ENCODE peak calls at places on chromosomes 6 and 20, in seven cellular contexts. Z, N, O, R, A, E and B are unnamed samples.

GRCh38 chr6:143271024-143271423 is 179.5 kb downstream of the ADAT2 start:
- DNase-seq in Z (no peak), N (no peak), O (peak), R (peak), A (peak), E (peak), B (no peak)

GRCh38 chr6:26155066-26155925 is 68.1 kb downstream of the HFE start:
- DNase-seq in Z (peak), N (no peak), O (no peak), R (peak), A (peak), E (no peak), B (peak)

GRCh38 chr6:37051138-37052026 is 45.9 kb downstream of the FGD2 start:
- DNase-seq in Z (peak), N (peak), O (peak), R (peak), A (peak), E (no peak), B (peak)

GRCh38 chr6:132673376-132674094 is 14.6 kb upstream of the TAAR1 start:
- DNase-seq in Z (no peak), N (peak), O (no peak), R (no peak), A (no peak), E (no peak), B (peak)

GRCh38 chr20:43722153-43722505 is 4.7 kb downstream of the GTSF1L start:
- DNase-seq in Z (no peak), N (no peak), O (no peak), R (no peak), A (no peak), E (no peak), B (no peak)

GRCh38 chr6:31293343-31293742 is 21.5 kb upstream of the HLA-C start:
- DNase-seq in Z (no peak), N (no peak), O (peak), R (peak), A (peak), E (no peak), B (no peak)

GRCh38 chr6:168156742-168157265 is 77.8 kb upstream of the FRMD1 start:
- DNase-seq in Z (no peak), N (no peak), O (no peak), R (no peak), A (no peak), E (no peak), B (no peak)

GRCh38 chr6:26315274-26315673 is 49.7 kb upstream of the BTN3A2 start:
- DNase-seq in Z (no peak), N (no peak), O (no peak), R (no peak), A (no peak), E (no peak), B (no peak)

GRCh38 chr6:30259140-30260035 is 46.2 kb upstream of the TRIM26 start:
- DNase-seq in Z (peak), N (peak), O (peak), R (peak), A (peak), E (peak), B (peak)

GRCh38 chr6:83592770-83593394 is 80.5 kb downstream of the PRSS35 start:
- DNase-seq in Z (no peak), N (no peak), O (peak), R (no peak), A (peak), E (no peak), B (peak)

GRCh38 chr6:148954934-148955915 is 208.4 kb downstream of the UST start:
- DNase-seq in Z (no peak), N (no peak), O (no peak), R (no peak), A (no peak), E (no peak), B (no peak)

GRCh38 chr6:136751478-136751956 is 40.8 kb downstream of the MAP3K5 start:
- DNase-seq in Z (no peak), N (no peak), O (no peak), R (no peak), A (no peak), E (peak), B (no peak)

GRCh38 chr6:47106721-47107197 is 64.6 kb upstream of the ADGRF1 start:
- DNase-seq in Z (no peak), N (no peak), O (no peak), R (no peak), A (peak), E (no peak), B (no peak)

GRCh38 chr6:6379573-6379972 is 59.1 kb upstream of the F13A1 start:
- DNase-seq in Z (no peak), N (no peak), O (no peak), R (peak), A (no peak), E (no peak), B (no peak)

GRCh38 chr20:14337400-14338171 is at the start of gene FLRT3:
- DNase-seq in Z (peak), N (peak), O (peak), R (peak), A (peak), E (peak), B (peak)

GRCh38 chr20:61299088-61299487 is 47.0 kb downstream of the CDH4 start:
- DNase-seq in Z (no peak), N (no peak), O (no peak), R (no peak), A (no peak), E (no peak), B (no peak)

GRCh38 chr6:154736613-154737259 is 3.5 kb downstream of the SCAF8 start:
- DNase-seq in Z (no peak), N (no peak), O (no peak), R (no peak), A (no peak), E (no peak), B (no peak)

GRCh38 chr6:161274488-161274858 is 612 bp upstream of the AGPAT4 start:
- DNase-seq in Z (no peak), N (no peak), O (no peak), R (no peak), A (no peak), E (no peak), B (no peak)

GRCh38 chr6:158257425-158257759 is 54.9 kb upstream of the TULP4 start:
- DNase-seq in Z (no peak), N (no peak), O (no peak), R (no peak), A (no peak), E (no peak), B (no peak)

GRCh38 chr6:134238960-134239795 is 78.7 kb downstream of the SGK1 start:
- DNase-seq in Z (no peak), N (no peak), O (no peak), R (no peak), A (no peak), E (no peak), B (peak)

GRCh38 chr20:10553326-10553984 is 118.3 kb downstream of the SLX4IP start:
- DNase-seq in Z (peak), N (peak), O (peak), R (peak), A (peak), E (no peak), B (peak)

GRCh38 chr6:37549186-37549957 is 49.7 kb upstream of the CCDC167 start:
- DNase-seq in Z (no peak), N (no peak), O (no peak), R (no peak), A (no peak), E (no peak), B (peak)

GRCh38 chr6:24583463-24584389 is 62.3 kb downstream of the KIAA0319 start:
- DNase-seq in Z (peak), N (peak), O (peak), R (peak), A (peak), E (no peak), B (peak)

GRCh38 chr20:43028470-43028869 is 161.2 kb downstream of the PTPRT start:
- DNase-seq in Z (no peak), N (no peak), O (no peak), R (no peak), A (no peak), E (no peak), B (no peak)

GRCh38 chr6:85113934-85114582 is 335.8 kb upstream of the NT5E start:
- DNase-seq in Z (no peak), N (no peak), O (no peak), R (no peak), A (peak), E (no peak), B (no peak)

GRCh38 chr6:154479388-154480143 is 30.9 kb downstream of the CNKSR3 start:
- DNase-seq in Z (no peak), N (no peak), O (peak), R (peak), A (no peak), E (no peak), B (no peak)

GRCh38 chr6:26311385-26312095 is 53.5 kb upstream of the BTN3A2 start:
- DNase-seq in Z (no peak), N (no peak), O (peak), R (peak), A (peak), E (no peak), B (peak)

GRCh38 chr6:45759134-45759849 is 256.4 kb downstream of the CLIC5 start:
- DNase-seq in Z (no peak), N (no peak), O (no peak), R (no peak), A (no peak), E (no peak), B (no peak)

GRCh38 chr6:107272246-107272645 is 156.9 kb upstream of the BEND3 start:
- DNase-seq in Z (no peak), N (no peak), O (no peak), R (no peak), A (no peak), E (no peak), B (peak)

GRCh38 chr6:50718058-50718457 is 4.7 kb downstream of the TFAP2D start:
- DNase-seq in Z (no peak), N (no peak), O (no peak), R (no peak), A (no peak), E (no peak), B (no peak)

GRCh38 chr6:146028250-146028789 is 542 bp upstream of the GRM1 start:
- DNase-seq in Z (peak), N (peak), O (peak), R (peak), A (peak), E (no peak), B (peak)

GRCh38 chr6:111810321-111811235 is 62.7 kb downstream of the FYN start:
- DNase-seq in Z (no peak), N (no peak), O (no peak), R (peak), A (no peak), E (no peak), B (no peak)

GRCh38 chr20:21209668-21210067 is 83.8 kb downstream of the KIZ start:
- DNase-seq in Z (no peak), N (no peak), O (no peak), R (no peak), A (no peak), E (no peak), B (no peak)

GRCh38 chr6:114747995-114748625 is 405.3 kb upstream of the HS3ST5 start:
- DNase-seq in Z (no peak), N (peak), O (peak), R (peak), A (peak), E (peak), B (peak)

GRCh38 chr20:3586111-3586510 is 77.1 kb downstream of the GFRA4 start:
- DNase-seq in Z (no peak), N (no peak), O (no peak), R (no peak), A (no peak), E (no peak), B (no peak)

GRCh38 chr6:25413506-25413905 is 134.3 kb downstream of the CARMIL1 start:
- DNase-seq in Z (no peak), N (no peak), O (no peak), R (no peak), A (no peak), E (no peak), B (no peak)

GRCh38 chr20:48921883-48922867 is 664 bp downstream of the ARFGEF2 start:
- DNase-seq in Z (peak), N (peak), O (no peak), R (peak), A (peak), E (no peak), B (no peak)

GRCh38 chr6:87198496-87198895 is 43.1 kb downstream of the ZNF292 start:
- DNase-seq in Z (no peak), N (no peak), O (no peak), R (peak), A (no peak), E (no peak), B (no peak)

GRCh38 chr20:44800398-44801046 is 9.8 kb downstream of the RIMS4 start:
- DNase-seq in Z (no peak), N (no peak), O (no peak), R (no peak), A (no peak), E (no peak), B (no peak)

DNA sequence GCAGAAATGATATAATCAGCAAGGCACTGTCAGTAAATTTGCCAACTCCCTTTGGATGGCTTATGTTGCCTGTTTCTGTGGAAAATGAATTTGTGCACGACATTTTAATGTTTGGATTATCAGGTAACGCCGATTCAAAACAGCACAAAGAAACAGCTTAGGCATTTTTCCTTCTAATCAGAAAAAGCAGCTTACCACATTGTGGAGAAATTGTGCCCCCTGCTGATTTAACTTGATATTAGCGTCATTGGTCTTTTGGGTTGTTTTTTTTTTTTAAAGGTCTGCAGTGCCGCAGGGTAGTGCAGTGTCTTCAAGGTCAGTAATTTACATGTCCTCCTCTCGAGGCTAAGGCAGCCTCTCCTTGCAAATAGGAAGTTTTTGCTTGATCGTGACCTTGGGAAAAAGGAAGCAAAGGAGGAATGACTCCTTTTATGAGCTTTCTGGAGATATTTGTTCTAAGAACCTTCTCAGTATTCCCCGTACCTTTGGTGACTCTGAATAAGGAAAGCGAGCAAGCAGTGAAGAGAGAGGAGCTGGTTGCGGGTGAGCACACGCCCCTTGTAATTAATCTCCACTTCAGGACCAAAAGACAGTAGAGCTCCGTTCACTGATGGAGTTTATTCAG is 79.1 kb downstream of the ELOVL4 start:
- DNase-seq in Z (no peak), N (no peak), O (peak), R (peak), A (peak), E (peak), B (peak)
- TF ChIP-seq CTCF in Z (peak), N (peak), O (peak), R (peak), A (peak), E (peak), B (peak)

DNA sequence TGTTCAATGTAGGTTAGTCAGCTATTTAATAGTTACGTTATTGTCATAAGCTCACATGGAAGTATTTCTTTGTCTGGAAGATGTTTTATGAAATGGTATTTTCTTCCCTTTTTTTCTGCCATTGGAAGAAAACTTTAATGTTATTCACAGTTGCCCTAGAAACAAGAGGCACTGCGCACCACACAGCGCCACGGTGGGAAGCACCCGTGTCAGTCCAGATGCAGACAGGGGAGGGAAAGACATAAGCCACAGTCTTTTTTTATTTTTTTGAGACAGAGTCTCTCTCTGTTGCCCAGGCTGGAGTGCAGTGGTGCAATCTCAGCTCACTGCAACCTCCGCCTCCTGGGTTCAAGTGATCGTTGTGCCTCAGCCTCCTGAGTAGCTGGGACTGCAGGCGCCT is 82.1 kb downstream of the GCNT2 start:
- DNase-seq in Z (no peak), N (no peak), O (no peak), R (no peak), A (no peak), E (no peak), B (no peak)
- TF ChIP-seq CTCF in Z (no peak), N (no peak), O (no peak), R (no peak), A (no peak), E (no peak), B (no peak)

GRCh38 chr6:4208158-4208557 is 72.8 kb upstream of the ECI2 start:
- DNase-seq in Z (no peak), N (no peak), O (no peak), R (no peak), A (no peak), E (no peak), B (no peak)
- TF ChIP-seq CTCF in Z (no peak), N (no peak), O (no peak), R (no peak), A (no peak), E (no peak), B (no peak)

GRCh38 chr6:44004625-44005506 is 122.4 kb downstream of the MRPL14 start:
- DNase-seq in Z (no peak), N (no peak), O (no peak), R (no peak), A (no peak), E (no peak), B (no peak)
- TF ChIP-seq CTCF in Z (no peak), N (no peak), O (peak), R (peak), A (peak), E (peak), B (peak)

GRCh38 chr6:166515072-166515810 is 71.2 kb downstream of the RAMACL start:
- DNase-seq in Z (peak), N (no peak), O (peak), R (peak), A (peak), E (peak), B (peak)
- TF ChIP-seq CTCF in Z (peak), N (no peak), O (peak), R (peak), A (peak), E (peak), B (peak)

GRCh38 chr6:99822741-99823512 is 171.1 kb downstream of the MCHR2 start:
- DNase-seq in Z (no peak), N (no peak), O (peak), R (peak), A (peak), E (peak), B (peak)
- TF ChIP-seq CTCF in Z (peak), N (peak), O (peak), R (peak), A (peak), E (peak), B (peak)

GRCh38 chr6:93123585-93123984 is 295.8 kb downstream of the EPHA7 start:
- DNase-seq in Z (no peak), N (no peak), O (no peak), R (no peak), A (no peak), E (no peak), B (no peak)
- TF ChIP-seq CTCF in Z (no peak), N (no peak), O (no peak), R (no peak), A (no peak), E (no peak), B (no peak)

GRCh38 chr6:130366011-130366963 is at the start of gene TMEM200A:
- DNase-seq in Z (peak), N (peak), O (peak), R (peak), A (peak), E (no peak), B (peak)
- TF ChIP-seq CTCF in Z (no peak), N (no peak), O (peak), R (peak), A (no peak), E (peak), B (no peak)

DNA sequence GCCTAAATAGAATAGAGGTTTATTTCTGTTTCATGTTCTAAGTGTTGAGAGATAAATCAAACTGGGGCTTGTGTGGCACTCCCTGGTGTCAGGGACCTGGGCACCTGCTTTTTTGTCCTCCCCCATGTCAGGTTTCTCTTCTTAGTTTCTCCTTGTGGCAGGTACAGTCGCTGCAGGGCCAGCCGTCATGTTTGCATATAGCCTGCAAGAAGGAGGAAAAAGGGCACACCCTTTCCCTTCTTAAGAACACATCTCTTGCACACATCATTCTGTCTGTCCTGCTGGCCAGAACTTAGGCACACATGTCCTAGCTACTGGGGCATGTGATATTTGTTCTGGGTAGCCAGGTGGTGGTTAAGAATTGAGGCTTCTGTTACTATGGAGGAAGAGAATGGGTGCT is 27.9 kb downstream of the CDC5L start:
- DNase-seq in Z (no peak), N (peak), O (no peak), R (no peak), A (peak), E (no peak), B (no peak)
- TF ChIP-seq CTCF in Z (no peak), N (no peak), O (no peak), R (no peak), A (no peak), E (no peak), B (no peak)

GRCh38 chr6:42821341-42821668 is 39.5 kb downstream of the BICRAL start:
- DNase-seq in Z (no peak), N (no peak), O (no peak), R (no peak), A (no peak), E (no peak), B (no peak)

GRCh38 chr6:42820509-42821340 is 38.9 kb downstream of the BICRAL start:
- DNase-seq in Z (peak), N (no peak), O (no peak), R (no peak), A (no peak), E (no peak), B (no peak)

GRCh38 chr6:42818878-42819277 is 37.0 kb downstream of the BICRAL start:
- DNase-seq in Z (no peak), N (no peak), O (no peak), R (no peak), A (no peak), E (no peak), B (no peak)

GRCh38 chr6:42821846-42822245 is 40.0 kb downstream of the BICRAL start:
- DNase-seq in Z (no peak), N (no peak), O (no peak), R (no peak), A (peak), E (no peak), B (no peak)

GRCh38 chr6:42819803-42820508 is 38.1 kb downstream of the BICRAL start:
- DNase-seq in Z (no peak), N (no peak), O (no peak), R (no peak), A (peak), E (no peak), B (peak)
- TF ChIP-seq CTCF in Z (peak), N (no peak), O (peak), R (peak), A (peak), E (peak), B (peak)